ENCODE peak calls at places on chromosomes 16 and 17, in seven cellular contexts. I, Y, M, K, O, J and E are unnamed samples.
A peak's percentile ranks its signal among the peaks of the same experiment; 100 is the strongest.

GRCh38 chr16:49519741-49520140 is 146.1 kb downstream of the C16orf78 start:
- DNase-seq in I (no peak), Y (no peak), M (no peak), K (no peak), O (no peak), J (no peak), E (no peak)

GRCh38 chr17:58066409-58066808 is 16.8 kb upstream of the DYNLL2 start:
- DNase-seq in I (no peak), Y (no peak), M (no peak), K (no peak), O (no peak), J (no peak), E (no peak)

GRCh38 chr17:80414508-80414802 is 512 bp upstream of the ENDOV start:
- DNase-seq in I (peak; percentile 33), Y (no peak), M (no peak), K (no peak), O (no peak), J (no peak), E (no peak)

GRCh38 chr16:49889725-49890397 is 33.9 kb upstream of the ZNF423 start:
- DNase-seq in I (no peak), Y (no peak), M (no peak), K (no peak), O (no peak), J (no peak), E (no peak)

GRCh38 chr16:50478773-50479149 is 69.4 kb upstream of the NKD1 start:
- DNase-seq in I (no peak), Y (no peak), M (no peak), K (no peak), O (no peak), J (no peak), E (peak; percentile 76)

GRCh38 chr17:36511216-36511615 is 23.5 kb downstream of the MYO19 start:
- DNase-seq in I (no peak), Y (no peak), M (no peak), K (no peak), O (no peak), J (no peak), E (no peak)

GRCh38 chr17:65535777-65536572 is 25.5 kb downstream of the AXIN2 start:
- DNase-seq in I (no peak), Y (no peak), M (no peak), K (no peak), O (no peak), J (no peak), E (no peak)

GRCh38 chr17:7237761-7238417 is 1.4 kb downstream of the PHF23 start:
- DNase-seq in I (peak; percentile 87), Y (peak; percentile 89), M (no peak), K (peak; percentile 79), O (peak; percentile 74), J (peak; percentile 57), E (peak; percentile 85)

GRCh38 chr16:23420011-23420410 is 33.0 kb downstream of the COG7 start:
- DNase-seq in I (no peak), Y (no peak), M (no peak), K (no peak), O (no peak), J (no peak), E (no peak)

GRCh38 chr16:1416521-1416941 is 2.0 kb upstream of the UNKL start:
- DNase-seq in I (no peak), Y (no peak), M (no peak), K (no peak), O (no peak), J (no peak), E (no peak)

GRCh38 chr16:17365591-17366298 is 105.0 kb downstream of the XYLT1 start:
- DNase-seq in I (no peak), Y (no peak), M (no peak), K (no peak), O (no peak), J (no peak), E (no peak)

DNA sequence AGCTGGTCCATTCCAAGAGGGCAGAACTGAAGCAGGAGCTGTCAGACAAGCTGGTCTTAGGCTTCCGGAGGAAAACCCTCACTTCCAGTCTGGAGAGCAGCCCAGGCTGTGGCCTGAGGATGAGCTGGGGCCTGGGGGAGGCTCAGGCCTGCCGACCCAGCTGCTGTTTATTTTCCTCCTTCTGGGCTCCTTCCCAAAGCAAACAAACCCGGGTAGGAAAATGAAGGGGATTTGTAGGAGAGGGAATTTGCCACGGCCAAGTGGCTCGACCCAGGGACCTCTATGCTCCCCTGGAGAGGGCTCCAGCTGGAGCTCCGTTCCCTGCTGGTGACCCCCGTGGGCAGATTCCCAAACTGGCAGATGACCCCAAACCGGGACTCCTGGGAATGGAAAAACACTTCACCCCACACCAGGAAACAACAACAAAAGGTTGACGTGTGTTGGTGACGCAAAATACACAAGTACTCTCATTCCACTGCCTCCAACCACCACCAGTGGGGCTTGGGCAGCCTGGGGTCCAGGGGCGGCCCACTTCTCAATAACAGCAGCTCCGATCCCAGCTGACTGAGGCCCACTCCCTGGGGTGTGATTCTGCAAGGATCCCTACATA is 8.8 kb downstream of the JUP start:
- DNase-seq in I (peak; percentile 60), Y (peak; percentile 89), M (no peak), K (peak; percentile 64), O (peak; percentile 53), J (peak; percentile 57), E (peak; percentile 78)
- TF ChIP-seq POLR2A in I (no peak), Y (peak; percentile 59), M (no peak), K (no peak), O (no peak), J (peak; percentile 5), E (no peak)

GRCh38 chr16:22359679-22360078 is 14.7 kb downstream of the CDR2 start:
- DNase-seq in I (no peak), Y (no peak), M (no peak), K (no peak), O (no peak), J (no peak), E (no peak)

GRCh38 chr16:22357635-22357971 is 16.8 kb downstream of the CDR2 start:
- DNase-seq in I (no peak), Y (no peak), M (no peak), K (no peak), O (no peak), J (no peak), E (no peak)

GRCh38 chr16:22356930-22357634 is 17.3 kb downstream of the CDR2 start:
- DNase-seq in I (no peak), Y (no peak), M (no peak), K (no peak), O (no peak), J (no peak), E (no peak)

GRCh38 chr16:22358000-22358399 is 16.4 kb downstream of the CDR2 start:
- DNase-seq in I (no peak), Y (no peak), M (no peak), K (no peak), O (no peak), J (no peak), E (no peak)

GRCh38 chr16:22360963-22361659 is 13.3 kb downstream of the CDR2 start:
- DNase-seq in I (no peak), Y (no peak), M (no peak), K (no peak), O (no peak), J (no peak), E (no peak)
- TF ChIP-seq POLR2A in I (no peak), Y (no peak), M (no peak), K (no peak), O (no peak), J (no peak), E (no peak)

GRCh38 chr16:12093902-12094301 is 117.4 kb downstream of the SNX29 start:
- DNase-seq in I (no peak), Y (no peak), M (no peak), K (no peak), O (no peak), J (no peak), E (no peak)

GRCh38 chr16:12096162-12096781 is 119.7 kb downstream of the SNX29 start:
- DNase-seq in I (no peak), Y (no peak), M (no peak), K (no peak), O (no peak), J (no peak), E (no peak)

GRCh38 chr16:12094537-12095265 is 118.2 kb downstream of the SNX29 start:
- DNase-seq in I (no peak), Y (no peak), M (no peak), K (no peak), O (no peak), J (no peak), E (no peak)

GRCh38 chr16:12096828-12097522 is 120.4 kb downstream of the SNX29 start:
- DNase-seq in I (no peak), Y (no peak), M (no peak), K (no peak), O (no peak), J (no peak), E (no peak)

DNA sequence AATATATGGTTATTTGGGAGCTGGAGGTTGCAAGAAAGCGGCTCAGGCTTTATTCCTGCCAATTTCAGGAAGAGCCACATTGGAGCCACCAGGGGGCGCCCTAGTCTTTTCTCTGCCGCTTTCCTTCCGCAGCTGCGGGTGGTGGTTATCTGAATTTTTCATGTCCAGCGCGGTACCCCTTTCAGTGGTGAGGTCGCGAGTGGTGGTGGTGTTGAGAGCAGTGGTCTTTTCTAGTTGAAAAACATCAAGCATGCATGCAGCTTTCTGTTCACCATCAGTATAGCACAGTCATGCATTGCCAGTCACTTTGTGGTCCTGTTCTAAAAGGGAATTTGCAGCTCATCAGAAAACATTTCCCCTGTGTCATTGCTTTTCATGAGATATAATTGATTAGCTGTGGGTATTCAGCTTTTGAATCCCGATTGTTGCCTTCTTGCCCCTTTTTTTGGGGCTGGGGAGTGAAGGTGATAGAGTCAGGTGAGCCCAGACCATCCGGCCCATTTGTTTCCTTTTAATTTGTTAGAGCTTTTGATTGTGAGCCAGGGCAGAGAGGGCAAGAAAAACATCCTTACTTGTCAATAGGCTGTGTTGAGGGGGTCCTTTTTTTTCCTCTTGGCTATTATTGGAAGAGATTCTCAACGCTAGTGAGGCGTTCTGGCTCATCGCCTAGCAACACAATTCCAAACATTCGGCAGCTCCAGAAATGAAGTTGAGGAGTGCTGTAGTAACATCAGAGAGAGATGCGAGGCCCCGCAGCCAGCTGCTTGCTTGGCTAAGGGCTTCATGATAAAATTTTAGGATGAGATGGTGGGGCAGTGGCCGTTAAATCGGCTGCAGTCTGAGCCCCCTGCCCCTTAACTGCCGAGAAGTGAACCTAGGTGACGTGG is 119.0 kb downstream of the SNX29 start:
- DNase-seq in I (peak; percentile 80), Y (peak; percentile 78), M (no peak), K (peak; percentile 62), O (peak; percentile 33), J (peak; percentile 31), E (peak; percentile 70)
- TF ChIP-seq POLR2A in I (no peak), Y (no peak), M (no peak), K (no peak), O (no peak), J (no peak), E (no peak)

DNA sequence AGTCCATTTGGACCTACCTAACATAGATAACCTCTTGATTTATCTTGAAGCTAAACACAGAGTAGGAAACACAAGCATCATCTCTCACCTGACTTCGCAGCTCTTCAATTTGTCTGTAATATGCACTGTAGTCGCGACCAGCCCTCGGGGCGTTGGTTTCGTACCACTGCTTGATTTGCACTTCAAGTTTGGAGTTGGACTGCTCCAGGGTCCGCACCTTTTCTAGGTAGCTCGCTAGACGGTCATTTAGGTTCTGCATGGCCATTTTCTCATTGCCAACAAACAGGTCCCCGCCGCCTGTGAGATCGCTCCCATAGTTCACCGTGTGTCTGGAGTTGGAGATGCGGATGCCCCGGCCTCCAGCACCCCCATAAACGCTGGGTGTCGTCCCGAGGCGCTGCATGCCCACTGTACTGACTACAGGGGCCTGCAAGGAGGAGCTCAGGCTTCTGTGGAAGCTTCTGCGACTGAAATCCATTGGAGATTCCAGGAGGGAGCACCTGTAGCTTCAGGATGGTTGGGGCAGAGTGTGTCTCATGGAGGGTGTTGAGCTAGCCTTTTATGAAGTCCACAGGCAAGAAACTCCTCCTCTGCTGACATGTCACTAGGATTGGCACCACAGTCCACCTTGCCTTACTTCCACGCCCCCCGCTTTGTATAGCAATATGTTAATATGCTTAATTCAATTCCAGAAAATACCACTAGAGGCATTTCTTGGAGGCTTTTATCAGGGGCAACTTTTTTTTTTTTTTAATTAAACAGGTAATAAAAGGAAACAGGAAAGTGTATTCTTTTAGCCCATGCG is at the start of gene KRT20:
- DNase-seq in I (no peak), Y (no peak), M (no peak), K (no peak), O (no peak), J (no peak), E (no peak)
- TF ChIP-seq POLR2A in I (no peak), Y (no peak), M (no peak), K (no peak), O (no peak), J (no peak), E (no peak)